ENCODE peak calls at places on chromosomes 5 and 9, in ten cellular contexts. K is astrocyte of the spinal cord, W is activated gamma-delta T cell, L is amniotic stem cell, G is right lobe of liver, E is H9, V is NCI-H1105, I is NCI-H2171 treated with DMSO at 0.1 percent for 48 hours, C is AG04450, M is sigmoid colon. Q is an unnamed sample.

GRCh38 chr5:76145945-76146344 is 62.8 kb downstream of the SV2C start:
- DNase-seq in E (peak; percentile 66), W (no peak), K (no peak), L (no peak), G (no peak), C (no peak), V (no peak), I (no peak), M (no peak), Q (no peak)

GRCh38 chr5:154418344-154418820 is 27.4 kb upstream of the SAP30L start:
- DNase-seq in I (no peak), C (no peak), K (peak; percentile 31), M (no peak), W (no peak), V (peak; percentile 59), G (no peak), E (no peak), L (no peak), Q (no peak)

GRCh38 chr9:90020277-90020871 is 415.6 kb downstream of the GADD45G start:
- DNase-seq in E (no peak), L (no peak), C (no peak), G (no peak), M (no peak), V (no peak), W (no peak), K (no peak), I (no peak), Q (no peak)

GRCh38 chr5:151042453-151043093 is 22.2 kb downstream of the GPX3 start:
- DNase-seq in G (peak; percentile 81), M (no peak), E (no peak), I (no peak), C (no peak), K (no peak), L (no peak), W (no peak), V (no peak), Q (no peak)

GRCh38 chr9:115133649-115134048 is 15.7 kb upstream of the TNC start:
- DNase-seq in K (peak; percentile 75), G (no peak), W (no peak), V (no peak), L (no peak), C (peak; percentile 88), I (no peak), E (no peak), M (no peak), Q (no peak)

GRCh38 chr9:78691531-78691930 is 394.6 kb downstream of the PSAT1 start:
- DNase-seq in L (no peak), W (no peak), I (no peak), V (no peak), E (no peak), C (no peak), K (no peak), M (no peak), G (no peak), Q (no peak)

GRCh38 chr9:130931508-130932150 is 7.4 kb downstream of the FIBCD1 start:
- DNase-seq in V (no peak), L (no peak), G (no peak), M (no peak), C (no peak), K (no peak), I (peak; percentile 26), E (no peak), W (no peak), Q (no peak)

GRCh38 chr5:128537306-128537998 is 593 bp downstream of the FBN2 start:
- DNase-seq in I (no peak), V (no peak), C (no peak), W (no peak), L (peak; percentile 38), G (peak; percentile 26), E (peak; percentile 55), K (peak; percentile 59), M (no peak), Q (no peak)

GRCh38 chr5:151808451-151809169 is 36.9 kb downstream of the G3BP1 start:
- DNase-seq in I (no peak), L (no peak), C (no peak), W (no peak), G (no peak), E (no peak), V (no peak), M (no peak), K (no peak), Q (no peak)

GRCh38 chr9:108885643-108886348 is 23.7 kb downstream of the ACTL7A start:
- DNase-seq in K (peak; percentile 81), E (no peak), L (no peak), W (no peak), G (peak; percentile 51), C (peak; percentile 34), V (peak; percentile 82), I (peak; percentile 54), M (no peak), Q (no peak)

GRCh38 chr9:14428781-14429230 is 114.9 kb upstream of the NFIB start:
- DNase-seq in V (peak; percentile 68), I (peak; percentile 60), E (peak; percentile 83), L (peak; percentile 74), C (peak; percentile 44), W (no peak), K (peak; percentile 74), G (peak; percentile 55), M (peak; percentile 81), Q (no peak)

GRCh38 chr9:132114102-132114707 is 34.5 kb upstream of the MED27 start:
- DNase-seq in I (no peak), C (peak; percentile 23), L (peak; percentile 8), V (no peak), E (peak; percentile 82), M (no peak), K (peak; percentile 65), W (no peak), G (peak; percentile 57), Q (peak; percentile 61)

GRCh38 chr5:175202461-175203065 is 241.4 kb downstream of the DRD1 start:
- DNase-seq in C (no peak), M (no peak), I (peak; percentile 34), L (no peak), K (peak; percentile 49), G (no peak), V (peak; percentile 56), W (no peak), E (no peak), Q (no peak)

GRCh38 chr9:5041390-5042115 is 56.5 kb downstream of the JAK2 start:
- DNase-seq in L (no peak), K (no peak), W (no peak), E (no peak), G (peak; percentile 19), I (no peak), C (no peak), M (peak; percentile 53), V (no peak), Q (no peak)

GRCh38 chr9:107425110-107426025 is 64.2 kb downstream of the KLF4 start:
- DNase-seq in V (no peak), L (peak; percentile 2), M (peak; percentile 95), I (no peak), W (peak; percentile 11), G (peak; percentile 76), K (peak; percentile 50), E (peak; percentile 85), C (no peak), Q (peak; percentile 35)

Q was measured in CD8-positive, alpha-beta T cell.